ENCODE peak calls at places on chromosomes 13 and 19, in ten cellular contexts. F, J, X, R, E, V, L, G, T and U are unnamed samples.

GRCh38 chr19:15101479-15102082 is 5.6 kb upstream of the SYDE1 start:
- DNase-seq in X (no peak), R (peak), V (peak), L (peak), E (peak), J (peak), T (peak), F (peak), G (peak), U (no peak)

GRCh38 chr19:33472696-33473624 is 48.6 kb downstream of the PEPD start:
- DNase-seq in R (no peak), L (no peak), V (no peak), F (no peak), J (peak), T (no peak), X (peak), G (no peak), E (peak), U (peak)

GRCh38 chr19:10339380-10339960 is at the start of gene ICAM3:
- DNase-seq in V (peak), E (no peak), L (peak), T (no peak), F (peak), X (no peak), R (no peak), J (no peak), G (peak), U (no peak)

GRCh38 chr19:54209058-54209747 is 8.5 kb downstream of the RPS9 start:
- DNase-seq in L (no peak), J (no peak), X (no peak), F (no peak), G (peak), V (no peak), R (no peak), T (peak), E (no peak), U (no peak)

GRCh38 chr13:101785858-101786257 is 333.4 kb downstream of the ITGBL1 start:
- DNase-seq in V (no peak), F (no peak), J (no peak), X (peak), T (peak), E (peak), G (peak), L (no peak), R (peak), U (peak)

GRCh38 chr13:70668293-70668692 is 560.0 kb upstream of the KLHL1 start:
- DNase-seq in V (no peak), G (peak), R (no peak), L (no peak), F (no peak), X (no peak), T (peak), E (no peak), J (peak), U (peak)

GRCh38 chr13:86174632-86175031 is 375.4 kb upstream of the SLITRK6 start:
- DNase-seq in F (no peak), L (no peak), T (no peak), G (no peak), J (no peak), E (no peak), R (no peak), V (no peak), X (no peak), U (no peak)

GRCh38 chr13:30002577-30002976 is 152.2 kb upstream of the UBL3 start:
- DNase-seq in E (peak), J (peak), T (no peak), L (no peak), R (no peak), F (no peak), X (peak), G (no peak), V (no peak), U (peak)

GRCh38 chr13:22839554-22840286 is 341.1 kb upstream of the SGCG start:
- DNase-seq in F (no peak), X (no peak), J (no peak), E (no peak), V (no peak), R (no peak), G (no peak), L (no peak), T (no peak), U (no peak)

GRCh38 chr19:55809381-55810058 is 22.3 kb downstream of the NLRP11 start:
- DNase-seq in G (peak), L (no peak), E (peak), F (peak), V (peak), X (peak), R (peak), J (no peak), T (peak), U (no peak)

GRCh38 chr13:96686286-96686685 is 308.0 kb downstream of the OXGR1 start:
- DNase-seq in J (no peak), X (no peak), E (no peak), F (no peak), R (no peak), T (no peak), V (no peak), G (no peak), L (no peak), U (no peak)